ENCODE peak calls at places on chromosomes 12 and 14, in nine cellular contexts. C, L, B, H, Y, U, Z, J and R are unnamed samples.

GRCh38 chr14:61090432-61091216 is 109.6 kb downstream of the SLC38A6 start:
- DNase-seq in J (no peak), Z (peak; percentile 10), Y (no peak), H (no peak), B (peak; percentile 20), C (no peak), U (no peak), L (no peak), R (no peak)

GRCh38 chr14:51302319-51303030 is 62.4 kb downstream of the TMX1 start:
- DNase-seq in B (no peak), L (no peak), C (no peak), H (no peak), Y (no peak), Z (no peak), J (peak; percentile 17), U (no peak), R (no peak)

GRCh38 chr14:90999299-90999698 is 61.1 kb downstream of the RPS6KA5 start:
- DNase-seq in L (no peak), U (no peak), J (no peak), Y (no peak), B (no peak), H (no peak), Z (no peak), C (no peak), R (no peak)

GRCh38 chr14:101083564-101084435 is 180.3 kb upstream of the RTL1 start:
- DNase-seq in C (peak; percentile 55), L (peak; percentile 8), B (no peak), H (no peak), U (no peak), J (no peak), Z (no peak), Y (no peak), R (no peak)

GRCh38 chr14:75591331-75591946 is 13.0 kb downstream of the FLVCR2 start:
- DNase-seq in Y (no peak), J (no peak), C (no peak), Z (no peak), B (no peak), L (no peak), U (no peak), H (no peak), R (no peak)

GRCh38 chr12:3187846-3188755 is 110.9 kb downstream of the TSPAN9 start:
- DNase-seq in Y (no peak), J (no peak), Z (no peak), H (no peak), C (no peak), U (no peak), B (no peak), L (no peak), R (no peak)

GRCh38 chr14:96083667-96084320 is 44.6 kb downstream of the C14orf132 start:
- DNase-seq in C (no peak), H (no peak), J (no peak), U (no peak), Y (no peak), L (no peak), Z (no peak), B (no peak), R (no peak)

GRCh38 chr12:49789992-49790391 is 38.2 kb downstream of the NCKAP5L start:
- DNase-seq in Y (no peak), L (no peak), U (no peak), H (no peak), Z (no peak), B (no peak), J (no peak), C (no peak), R (no peak)

GRCh38 chr14:96889091-96889490 is 91.9 kb downstream of the VRK1 start:
- DNase-seq in H (no peak), C (no peak), U (no peak), B (no peak), Z (no peak), Y (no peak), J (no peak), L (no peak), R (no peak)

GRCh38 chr14:104422301-104423223 is 157.0 kb upstream of the C14orf180 start:
- DNase-seq in B (no peak), C (no peak), J (peak; percentile 6), L (no peak), Z (no peak), H (no peak), Y (no peak), U (no peak), R (no peak)

GRCh38 chr14:104709387-104710019 is 14.5 kb upstream of the ADSS1 start:
- DNase-seq in H (no peak), L (no peak), C (no peak), Y (no peak), Z (no peak), J (no peak), B (no peak), U (no peak), R (no peak)

GRCh38 chr14:50829472-50830043 is 1.4 kb downstream of the NIN start:
- DNase-seq in H (no peak), U (no peak), Y (no peak), B (peak; percentile 17), C (no peak), L (no peak), Z (no peak), J (no peak), R (no peak)

GRCh38 chr12:84912191-84913142 is at the start of gene SLC6A15:
- DNase-seq in J (peak; percentile 81), Y (no peak), C (peak; percentile 82), H (no peak), L (no peak), U (no peak), B (peak; percentile 47), Z (peak; percentile 36), R (peak; percentile 14)

GRCh38 chr12:66903782-66904396 is 225.0 kb upstream of the GRIP1 start:
- DNase-seq in C (no peak), J (no peak), B (no peak), L (no peak), U (no peak), Z (no peak), Y (no peak), H (no peak), R (no peak)

GRCh38 chr14:21846227-21846885 is 172.7 kb upstream of the OR4E1 start:
- DNase-seq in B (peak; percentile 82), C (peak; percentile 2), L (peak; percentile 49), Z (no peak), Y (no peak), J (no peak), H (peak; percentile 9), U (no peak), R (no peak)

GRCh38 chr14:71764701-71765347 is 167.4 kb upstream of the RGS6 start:
- DNase-seq in L (no peak), Y (no peak), B (no peak), Z (no peak), H (no peak), U (no peak), J (peak; percentile 43), C (no peak), R (no peak)

GRCh38 chr12:117144599-117144998 is 45.4 kb upstream of the TESC start:
- DNase-seq in L (no peak), U (no peak), B (no peak), C (no peak), J (no peak), Y (no peak), Z (no peak), H (no peak), R (no peak)

GRCh38 chr12:47391566-47391965 is 311.8 kb upstream of the AMIGO2 start:
- DNase-seq in J (no peak), C (no peak), H (no peak), B (peak; percentile 93), L (peak; percentile 17), U (no peak), Y (no peak), Z (no peak), R (no peak)

GRCh38 chr12:70646850-70647249 is 9.6 kb upstream of the PTPRB start:
- DNase-seq in H (no peak), J (peak; percentile 38), U (no peak), C (no peak), Z (no peak), B (no peak), L (no peak), Y (no peak), R (no peak)

GRCh38 chr12:130202201-130202600 is 39.9 kb downstream of the FZD10 start:
- DNase-seq in H (no peak), Y (no peak), B (no peak), Z (no peak), J (no peak), C (no peak), L (no peak), U (no peak), R (no peak)